ENCODE peak calls at places on chromosomes 16 and 17, in nine cellular contexts. G is lung; C is AG08395; N is heart left ventricle; Z is HTR-8/SVneo; B is GM23248; E is lower leg skin; H is stimulated activated CD4-positive, alpha-beta T cell treated with anti-CD3 and anti-CD28 coated beads, TNF-alpha, amount 100 ng/mL, for 48 hours; I is pancreas. S is an unnamed sample.
A peak's percentile ranks its signal among the peaks of the same experiment; 100 is the strongest.

GRCh38 chr17:5571281-5571680 is 13.0 kb downstream of the NLRP1 start:
- DNase-seq in I (no peak), B (no peak), C (no peak), G (no peak), N (no peak), E (no peak), Z (no peak), H (no peak), S (no peak)

GRCh38 chr17:57593739-57594462 is 151.2 kb downstream of the CCDC182 start:
- DNase-seq in E (no peak), H (no peak), I (no peak), B (no peak), C (no peak), Z (no peak), N (no peak), G (no peak), S (no peak)

GRCh38 chr17:73359987-73360410 is 48.2 kb upstream of the CDC42EP4 start:
- DNase-seq in E (no peak), H (no peak), N (no peak), G (peak; percentile 74), B (no peak), Z (no peak), I (peak; percentile 94), C (no peak), S (no peak)

GRCh38 chr17:4215882-4216411 is 47.8 kb downstream of the ANKFY1 start:
- DNase-seq in I (no peak), C (no peak), N (no peak), G (no peak), Z (no peak), E (no peak), H (no peak), B (no peak), S (no peak)

GRCh38 chr16:4093495-4094137 is 22.6 kb downstream of the ADCY9 start:
- DNase-seq in G (no peak), N (no peak), B (peak; percentile 73), E (no peak), C (no peak), H (no peak), Z (no peak), I (no peak), S (no peak)

GRCh38 chr16:65967376-65967775 is 399.1 kb upstream of the CDH5 start:
- DNase-seq in H (no peak), E (no peak), G (no peak), Z (peak; percentile 23), B (peak; percentile 18), I (no peak), N (no peak), C (no peak), S (no peak)

GRCh38 chr17:32783602-32784001 is 93.3 kb downstream of the MYO1D start:
- DNase-seq in G (no peak), B (peak; percentile 80), H (no peak), C (peak; percentile 59), N (no peak), I (no peak), E (no peak), Z (peak; percentile 67), S (no peak)

GRCh38 chr17:81329927-81330883 is 35.1 kb upstream of the SLC38A10 start:
- DNase-seq in G (no peak), E (no peak), Z (no peak), I (peak; percentile 61), B (peak; percentile 24), C (no peak), H (no peak), N (no peak), S (no peak)

GRCh38 chr16:4015275-4015990 is 100.8 kb downstream of the ADCY9 start:
- DNase-seq in G (no peak), I (no peak), N (no peak), E (no peak), Z (peak; percentile 15), H (no peak), C (no peak), B (no peak), S (no peak)

GRCh38 chr17:58252141-58252540 is 13.8 kb downstream of the LPO start:
- DNase-seq in E (no peak), H (no peak), C (no peak), I (no peak), Z (no peak), N (no peak), G (no peak), B (no peak), S (no peak)

GRCh38 chr16:31451681-31452351 is 7.5 kb upstream of the ARMC5 start:
- DNase-seq in C (peak; percentile 72), G (no peak), I (peak; percentile 79), N (no peak), Z (peak; percentile 60), B (peak; percentile 89), E (no peak), H (no peak), S (no peak)

GRCh38 chr17:79939755-79940154 is 95.9 kb downstream of the TBC1D16 start:
- DNase-seq in E (no peak), G (no peak), H (no peak), I (no peak), N (no peak), Z (no peak), B (no peak), C (no peak), S (no peak)

GRCh38 chr17:79026345-79027273 is 2.6 kb downstream of the C1QTNF1 start:
- DNase-seq in I (no peak), H (no peak), C (peak; percentile 89), E (no peak), G (no peak), N (peak; percentile 71), Z (peak; percentile 75), B (peak; percentile 73), S (no peak)

GRCh38 chr16:85359147-85359822 is 247.0 kb upstream of the CIBAR2 start:
- DNase-seq in H (no peak), N (no peak), B (peak; percentile 37), E (no peak), Z (no peak), G (no peak), I (peak; percentile 82), C (no peak), S (no peak)

GRCh38 chr16:62077998-62078397 is 41.8 kb upstream of the CDH8 start:
- DNase-seq in Z (no peak), N (no peak), B (peak; percentile 4), H (no peak), C (peak; percentile 9), E (no peak), I (no peak), G (no peak), S (no peak)

GRCh38 chr17:32007463-32008298 is 498 bp downstream of the LRRC37B start:
- DNase-seq in H (peak; percentile 47), I (no peak), G (no peak), B (peak; percentile 61), Z (peak; percentile 42), C (peak; percentile 26), N (no peak), E (no peak), S (peak; percentile 18)

GRCh38 chr16:67235816-67236547 is 9.1 kb downstream of the TMEM208 start:
- DNase-seq in Z (no peak), H (peak; percentile 22), N (peak; percentile 40), C (peak; percentile 36), E (no peak), G (no peak), I (peak; percentile 43), B (peak; percentile 36), S (no peak)

GRCh38 chr16:50826797-50827316 is 85.0 kb downstream of the CYLD start:
- DNase-seq in Z (no peak), C (no peak), E (no peak), I (no peak), N (no peak), B (no peak), G (no peak), H (no peak), S (no peak)

GRCh38 chr16:74740795-74741304 is 33.8 kb downstream of the FA2H start:
- DNase-seq in N (no peak), H (no peak), E (peak; percentile 53), B (peak; percentile 70), C (peak; percentile 31), Z (no peak), G (no peak), I (peak; percentile 93), S (no peak)

GRCh38 chr17:19386974-19387920 is at the start of gene MFAP4:
- DNase-seq in C (peak; percentile 86), I (no peak), H (no peak), N (peak; percentile 82), B (peak; percentile 93), E (no peak), Z (peak; percentile 67), G (no peak), S (no peak)

GRCh38 chr17:17993366-17993765 is 20.7 kb downstream of the DRC3 start:
- DNase-seq in G (no peak), N (no peak), Z (no peak), I (no peak), E (no peak), C (no peak), H (no peak), B (peak; percentile 52), S (no peak)

GRCh38 chr16:75087040-75087979 is 29.3 kb downstream of the LDHD start:
- DNase-seq in N (peak; percentile 68), Z (peak; percentile 86), G (no peak), C (peak; percentile 12), H (no peak), E (no peak), I (no peak), B (peak; percentile 44), S (no peak)

S was measured in T follicular helper cell.